ENCODE peak calls at places on chromosome 3, in six cellular contexts. One of them, this sample, is unnamed.

GRCh38 chr3:58386966-58387365 is 46.7 kb downstream of the PDHB start:
- DNase-seq in IMR-90: peak; percentile 94
- DNase-seq in ovary: no peak
- DNase-seq in heart left ventricle: peak; percentile 50
- DNase-seq in transverse colon: peak; percentile 30
- DNase-seq in astrocyte: peak; percentile 83
- DNase-seq in this sample: peak; percentile 57

GRCh38 chr3:44721231-44722102 is 8.0 kb upstream of the ZNF501 start:
- DNase-seq in heart left ventricle: no peak
- DNase-seq in ovary: no peak
- DNase-seq in astrocyte: peak; percentile 13
- DNase-seq in IMR-90: peak; percentile 6
- DNase-seq in transverse colon: no peak
- DNase-seq in this sample: no peak

GRCh38 chr3:157463819-157464218 is 27.2 kb downstream of the PTX3 start:
- DNase-seq in astrocyte: no peak
- DNase-seq in transverse colon: no peak
- DNase-seq in IMR-90: peak; percentile 46
- DNase-seq in heart left ventricle: no peak
- DNase-seq in ovary: no peak
- DNase-seq in this sample: no peak

GRCh38 chr3:196336319-196337145 is 1.7 kb downstream of the TM4SF19 start:
- DNase-seq in heart left ventricle: no peak
- DNase-seq in IMR-90: no peak
- DNase-seq in transverse colon: no peak
- DNase-seq in astrocyte: no peak
- DNase-seq in ovary: no peak
- DNase-seq in this sample: no peak

GRCh38 chr3:139561959-139562676 is 22.6 kb upstream of the RBP1 start:
- DNase-seq in transverse colon: peak; percentile 27
- DNase-seq in heart left ventricle: no peak
- DNase-seq in IMR-90: peak; percentile 43
- DNase-seq in ovary: no peak
- DNase-seq in astrocyte: no peak
- DNase-seq in this sample: no peak

GRCh38 chr3:48679416-48680380 is 6.0 kb downstream of the NCKIPSD start:
- DNase-seq in ovary: no peak
- DNase-seq in astrocyte: no peak
- DNase-seq in transverse colon: no peak
- DNase-seq in heart left ventricle: no peak
- DNase-seq in IMR-90: no peak
- DNase-seq in this sample: peak; percentile 63

GRCh38 chr3:184776916-184777315 is 35.0 kb upstream of the VPS8 start:
- DNase-seq in transverse colon: no peak
- DNase-seq in heart left ventricle: no peak
- DNase-seq in astrocyte: no peak
- DNase-seq in ovary: no peak
- DNase-seq in IMR-90: no peak
- DNase-seq in this sample: peak; percentile 13

GRCh38 chr3:99639579-99639978 is 1.2 kb downstream of the COL8A1 start:
- DNase-seq in astrocyte: no peak
- DNase-seq in ovary: no peak
- DNase-seq in heart left ventricle: no peak
- DNase-seq in transverse colon: no peak
- DNase-seq in IMR-90: peak; percentile 35
- DNase-seq in this sample: no peak

GRCh38 chr3:170078620-170079281 is 41.0 kb downstream of the GPR160 start:
- DNase-seq in IMR-90: no peak
- DNase-seq in astrocyte: no peak
- DNase-seq in ovary: no peak
- DNase-seq in transverse colon: no peak
- DNase-seq in heart left ventricle: no peak
- DNase-seq in this sample: no peak

GRCh38 chr3:140570602-140571001 is 107.3 kb upstream of the TRIM42 start:
- DNase-seq in heart left ventricle: no peak
- DNase-seq in ovary: no peak
- DNase-seq in transverse colon: no peak
- DNase-seq in IMR-90: no peak
- DNase-seq in astrocyte: no peak
- DNase-seq in this sample: no peak

GRCh38 chr3:30294241-30294667 is 312.1 kb upstream of the TGFBR2 start:
- DNase-seq in heart left ventricle: no peak
- DNase-seq in transverse colon: no peak
- DNase-seq in ovary: no peak
- DNase-seq in IMR-90: peak; percentile 46
- DNase-seq in astrocyte: peak; percentile 32
- DNase-seq in this sample: no peak
- H3K27ac ChIP-seq in heart left ventricle: no peak overlapping the region
- H3K27ac ChIP-seq in transverse colon: no peak overlapping the region
- H3K27ac ChIP-seq in ovary: no peak overlapping the region
- H3K27ac ChIP-seq in IMR-90: peak overlapping the region; percentile 32
- H3K27ac ChIP-seq in astrocyte: peak overlapping the region; percentile 78
- H3K27ac ChIP-seq in this sample: no peak overlapping the region

GRCh38 chr3:166917437-166917836 is 462.7 kb downstream of the ZBBX start:
- DNase-seq in IMR-90: no peak
- DNase-seq in transverse colon: no peak
- DNase-seq in ovary: no peak
- DNase-seq in heart left ventricle: no peak
- DNase-seq in astrocyte: no peak
- DNase-seq in this sample: no peak
- H3K27ac ChIP-seq in IMR-90: no peak overlapping the region
- H3K27ac ChIP-seq in transverse colon: no peak overlapping the region
- H3K27ac ChIP-seq in ovary: no peak overlapping the region
- H3K27ac ChIP-seq in heart left ventricle: no peak overlapping the region
- H3K27ac ChIP-seq in astrocyte: no peak overlapping the region
- H3K27ac ChIP-seq in this sample: no peak overlapping the region

DNA sequence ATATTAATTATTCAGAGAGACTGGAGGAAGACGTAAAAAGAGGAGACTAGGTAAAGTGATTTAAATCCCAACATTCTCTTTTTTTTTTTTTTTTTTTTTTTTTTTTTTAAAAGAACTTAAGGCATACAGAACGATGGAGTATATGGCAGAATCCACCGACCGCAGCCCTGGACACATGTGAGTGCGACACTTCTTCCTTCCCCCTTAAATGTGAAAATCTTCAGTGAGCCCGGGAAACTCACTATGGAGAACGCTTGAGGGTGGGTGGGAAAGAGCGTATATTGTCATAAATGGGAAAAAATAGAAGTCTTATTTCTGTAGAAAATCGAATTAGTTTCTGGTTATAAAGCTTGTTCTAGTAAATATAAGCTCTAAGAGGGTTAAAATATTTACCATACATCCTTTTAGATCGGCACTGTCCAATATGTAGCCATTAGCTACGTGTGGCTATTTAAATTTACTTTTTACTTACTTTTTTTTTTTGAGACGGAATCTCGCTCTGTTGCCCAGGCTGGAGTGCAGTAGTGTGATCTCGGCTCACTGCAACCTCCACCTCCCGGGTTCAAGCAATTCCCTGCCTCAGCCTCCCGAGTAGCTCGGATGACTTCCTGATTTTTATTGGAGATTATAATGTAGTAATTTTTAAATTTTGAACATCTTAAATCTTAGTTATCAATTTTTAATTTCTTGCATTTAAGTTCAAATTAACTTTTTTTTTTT is 930 bp downstream of the NMD3 start:
- DNase-seq in ovary: no peak
- DNase-seq in astrocyte: no peak
- DNase-seq in transverse colon: peak; percentile 21
- DNase-seq in IMR-90: peak; percentile 27
- DNase-seq in heart left ventricle: no peak
- DNase-seq in this sample: peak; percentile 56
- H3K27ac ChIP-seq in ovary: no peak overlapping the region
- H3K27ac ChIP-seq in astrocyte: peak overlapping the region; percentile 93
- H3K27ac ChIP-seq in transverse colon: peak overlapping the region; percentile 96
- H3K27ac ChIP-seq in IMR-90: peak overlapping the region; percentile 91
- H3K27ac ChIP-seq in heart left ventricle: peak overlapping the region; percentile 88
- H3K27ac ChIP-seq in this sample: no peak overlapping the region

GRCh38 chr3:151789853-151790463 is 24.0 kb upstream of the AADAC start:
- DNase-seq in IMR-90: no peak
- DNase-seq in astrocyte: no peak
- DNase-seq in heart left ventricle: no peak
- DNase-seq in transverse colon: no peak
- DNase-seq in ovary: no peak
- DNase-seq in this sample: no peak
- H3K27ac ChIP-seq in IMR-90: no peak overlapping the region
- H3K27ac ChIP-seq in astrocyte: no peak overlapping the region
- H3K27ac ChIP-seq in heart left ventricle: no peak overlapping the region
- H3K27ac ChIP-seq in transverse colon: no peak overlapping the region
- H3K27ac ChIP-seq in ovary: no peak overlapping the region
- H3K27ac ChIP-seq in this sample: no peak overlapping the region

GRCh38 chr3:190807719-190808375 is 54.6 kb downstream of the GMNC start:
- DNase-seq in ovary: peak; percentile 78
- DNase-seq in heart left ventricle: peak; percentile 94
- DNase-seq in IMR-90: no peak
- DNase-seq in astrocyte: no peak
- DNase-seq in transverse colon: no peak
- DNase-seq in this sample: no peak
- H3K27ac ChIP-seq in ovary: no peak overlapping the region
- H3K27ac ChIP-seq in heart left ventricle: peak overlapping the region; percentile 75
- H3K27ac ChIP-seq in IMR-90: no peak overlapping the region
- H3K27ac ChIP-seq in astrocyte: no peak overlapping the region
- H3K27ac ChIP-seq in transverse colon: no peak overlapping the region
- H3K27ac ChIP-seq in this sample: no peak overlapping the region

GRCh38 chr3:158668506-158668905 is 3.9 kb downstream of the LXN start:
- DNase-seq in astrocyte: peak; percentile 89
- DNase-seq in transverse colon: no peak
- DNase-seq in heart left ventricle: no peak
- DNase-seq in IMR-90: peak; percentile 69
- DNase-seq in ovary: no peak
- DNase-seq in this sample: no peak
- H3K27ac ChIP-seq in astrocyte: no peak overlapping the region
- H3K27ac ChIP-seq in transverse colon: no peak overlapping the region
- H3K27ac ChIP-seq in heart left ventricle: no peak overlapping the region
- H3K27ac ChIP-seq in IMR-90: no peak overlapping the region
- H3K27ac ChIP-seq in ovary: no peak overlapping the region
- H3K27ac ChIP-seq in this sample: no peak overlapping the region